ENCODE peak calls at places on chromosome 13, in four cellular contexts. O, J, Y and V are unnamed samples.

GRCh38 chr13:77878186-77878585 is 40.4 kb downstream of the EDNRB start:
- DNase-seq in Y (no peak), O (no peak), J (no peak), V (no peak)

GRCh38 chr13:49690133-49690989 is 925 bp downstream of the EBPL start:
- DNase-seq in J (no peak), O (peak), Y (peak), V (peak)

GRCh38 chr13:44818428-44818827 is 170.8 kb downstream of the NUFIP1 start:
- DNase-seq in J (no peak), Y (peak), O (no peak), V (peak)

GRCh38 chr13:25659091-25659502 is 287.3 kb downstream of the ATP8A2 start:
- DNase-seq in Y (no peak), O (no peak), J (no peak), V (peak)

GRCh38 chr13:80473695-80474094 is 132.8 kb upstream of the SPRY2 start:
- DNase-seq in Y (peak), O (no peak), J (no peak), V (no peak)

GRCh38 chr13:27481766-27482165 is 31.4 kb upstream of the MTIF3 start:
- DNase-seq in Y (peak), J (no peak), O (peak), V (peak)

GRCh38 chr13:26558074-26558805 is 757 bp downstream of the WASF3 start:
- DNase-seq in J (no peak), O (no peak), Y (no peak), V (peak)

GRCh38 chr13:100913143-100913542 is 238.5 kb upstream of the TMTC4 start:
- DNase-seq in Y (no peak), O (no peak), J (no peak), V (no peak)

GRCh38 chr13:36862002-36862706 is 43.1 kb downstream of the RFXAP start:
- DNase-seq in O (no peak), Y (no peak), J (no peak), V (no peak)

GRCh38 chr13:30396434-30397075 is 25.7 kb upstream of the UBE2L5 start:
- DNase-seq in O (no peak), Y (no peak), J (no peak), V (no peak)

GRCh38 chr13:103246581-103247200 is 180.5 kb upstream of the SLC10A2 start:
- DNase-seq in Y (no peak), O (no peak), J (no peak), V (no peak)

GRCh38 chr13:99892189-99892588 is 79.4 kb downstream of the ZIC5 start:
- DNase-seq in J (no peak), Y (no peak), O (no peak), V (no peak)

GRCh38 chr13:44930907-44931676 is 58.2 kb downstream of the NUFIP1 start:
- DNase-seq in Y (no peak), J (no peak), O (no peak), V (no peak)

GRCh38 chr13:44906758-44907157 is 82.5 kb downstream of the NUFIP1 start:
- DNase-seq in Y (no peak), O (no peak), J (no peak), V (no peak)

GRCh38 chr13:46386996-46387851 is at the start of gene RUBCNL:
- DNase-seq in Y (no peak), O (peak), J (no peak), V (peak)

GRCh38 chr13:38166121-38166520 is 183.5 kb upstream of the UFM1 start:
- DNase-seq in Y (no peak), J (no peak), O (no peak), V (no peak)

GRCh38 chr13:72853000-72853399 is 71.1 kb downstream of the PIBF1 start:
- DNase-seq in O (no peak), J (no peak), Y (no peak), V (no peak)

GRCh38 chr13:57624565-57625435 is 6.7 kb upstream of the PCDH17 start:
- DNase-seq in O (peak), Y (peak), J (no peak), V (peak)

GRCh38 chr13:21465710-21466160 is 6.6 kb upstream of the ZDHHC20 start:
- DNase-seq in O (no peak), Y (peak), J (no peak), V (no peak)

GRCh38 chr13:79767126-79767525 is 286.2 kb downstream of the NDFIP2 start:
- DNase-seq in O (no peak), J (no peak), Y (no peak), V (no peak)

GRCh38 chr13:40982772-40983171 is 36.3 kb downstream of the ELF1 start:
- DNase-seq in J (peak), Y (no peak), O (no peak), V (peak)

GRCh38 chr13:29924951-29925350 is 74.5 kb upstream of the UBL3 start:
- DNase-seq in J (no peak), Y (no peak), O (no peak), V (no peak)

GRCh38 chr13:37540228-37540627 is 58.3 kb downstream of the POSTN start:
- DNase-seq in J (no peak), Y (no peak), O (no peak), V (no peak)

GRCh38 chr13:33639640-33640080 is 178.3 kb upstream of the RFC3 start:
- DNase-seq in J (peak), O (no peak), Y (peak), V (no peak)

GRCh38 chr13:33110713-33111413 is 94.6 kb downstream of the KL start:
- DNase-seq in Y (no peak), O (no peak), J (no peak), V (no peak)

GRCh38 chr13:38575427-38575826 is 111.5 kb upstream of the FREM2 start:
- DNase-seq in Y (no peak), O (no peak), J (no peak), V (no peak)

GRCh38 chr13:40077396-40078027 is 422.1 kb downstream of the COG6 start:
- DNase-seq in O (no peak), Y (no peak), J (no peak), V (no peak)

GRCh38 chr13:91291078-91291477 is 56.4 kb upstream of the MIR17HG start:
- DNase-seq in O (no peak), J (no peak), Y (no peak), V (no peak)

GRCh38 chr13:110070511-110071120 is 236.3 kb downstream of the COL4A1 start:
- DNase-seq in O (no peak), J (no peak), Y (no peak), V (no peak)

GRCh38 chr13:93217701-93218100 is 8.9 kb upstream of the GPC6 start:
- DNase-seq in Y (peak), J (no peak), O (peak), V (no peak)

GRCh38 chr13:62040806-62041205 is 625.2 kb upstream of the PCDH20 start:
- DNase-seq in J (no peak), Y (no peak), O (no peak), V (no peak)

GRCh38 chr13:73223372-73223781 is 164.6 kb downstream of the KLF5 start:
- DNase-seq in J (peak), O (no peak), Y (no peak), V (no peak)

DNA sequence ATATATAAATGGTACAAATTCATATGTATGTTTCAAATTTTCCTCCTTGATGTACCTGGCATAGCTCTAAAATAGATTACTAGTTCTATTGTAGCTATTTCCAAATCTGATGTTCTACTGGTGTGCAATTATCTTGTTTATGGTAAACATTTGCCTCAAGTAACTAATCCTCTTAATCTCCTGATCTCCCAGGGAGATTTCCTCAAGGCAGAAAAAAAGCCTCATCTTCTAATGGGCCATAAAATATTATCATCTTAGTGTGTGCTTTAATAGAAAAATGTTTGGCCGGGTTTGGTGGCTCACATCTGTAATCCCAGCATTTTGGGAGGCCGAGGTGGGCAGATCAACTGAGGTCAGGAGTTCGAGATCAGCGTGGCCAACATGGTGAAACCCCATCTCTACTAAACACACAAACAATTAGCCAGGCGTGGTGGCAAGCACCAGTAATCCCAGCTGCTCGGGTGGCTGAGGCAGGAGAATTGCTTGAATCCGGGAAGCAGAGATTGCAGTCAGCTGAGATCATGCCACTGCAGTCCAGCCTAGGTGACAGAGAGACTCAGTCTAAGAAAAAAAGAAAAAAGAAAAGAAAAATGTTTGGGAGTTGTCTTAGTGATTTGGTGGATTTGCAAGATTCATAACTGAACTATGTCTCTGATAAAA is 498.9 kb upstream of the SLITRK5 start:
- DNase-seq in O (no peak), Y (no peak), J (no peak), V (no peak)
- TF ChIP-seq FOXM1 in O (no peak), Y (no peak), J (no peak), V (no peak)

GRCh38 chr13:94481966-94482365 is 2.5 kb upstream of the DCT start:
- DNase-seq in O (no peak), Y (peak), J (no peak), V (no peak)

GRCh38 chr13:94479559-94480095 is at the start of gene DCT:
- DNase-seq in J (no peak), Y (no peak), O (no peak), V (no peak)

GRCh38 chr13:94478913-94479312 is 569 bp downstream of the DCT start:
- DNase-seq in J (no peak), O (no peak), Y (no peak), V (no peak)

GRCh38 chr13:94480672-94481145 is 1.2 kb upstream of the DCT start:
- DNase-seq in J (no peak), Y (no peak), O (no peak), V (no peak)

GRCh38 chr13:94483970-94484369 is 4.5 kb upstream of the DCT start:
- DNase-seq in Y (no peak), J (no peak), O (no peak), V (no peak)
- TF ChIP-seq FOXK2 in Y (no peak), J (no peak), O (no peak), V (no peak)

GRCh38 chr13:113537205-113537604 is 46.7 kb upstream of the DCUN1D2 start:
- DNase-seq in Y (no peak), O (no peak), J (no peak), V (no peak)

GRCh38 chr13:113539176-113539575 is 45.4 kb upstream of the TFDP1 start:
- DNase-seq in J (no peak), Y (no peak), O (no peak), V (no peak)

GRCh38 chr13:113537909-113538688 is 46.5 kb upstream of the TFDP1 start:
- DNase-seq in O (no peak), Y (no peak), J (no peak), V (no peak)

GRCh38 chr13:113539822-113540221 is 44.7 kb upstream of the TFDP1 start:
- DNase-seq in O (no peak), J (no peak), Y (no peak), V (no peak)

GRCh38 chr13:113538689-113539058 is 45.9 kb upstream of the TFDP1 start:
- DNase-seq in J (no peak), Y (no peak), O (no peak), V (no peak)
- TF ChIP-seq TARDBP in J (no peak), Y (no peak), O (no peak), V (no peak)

DNA sequence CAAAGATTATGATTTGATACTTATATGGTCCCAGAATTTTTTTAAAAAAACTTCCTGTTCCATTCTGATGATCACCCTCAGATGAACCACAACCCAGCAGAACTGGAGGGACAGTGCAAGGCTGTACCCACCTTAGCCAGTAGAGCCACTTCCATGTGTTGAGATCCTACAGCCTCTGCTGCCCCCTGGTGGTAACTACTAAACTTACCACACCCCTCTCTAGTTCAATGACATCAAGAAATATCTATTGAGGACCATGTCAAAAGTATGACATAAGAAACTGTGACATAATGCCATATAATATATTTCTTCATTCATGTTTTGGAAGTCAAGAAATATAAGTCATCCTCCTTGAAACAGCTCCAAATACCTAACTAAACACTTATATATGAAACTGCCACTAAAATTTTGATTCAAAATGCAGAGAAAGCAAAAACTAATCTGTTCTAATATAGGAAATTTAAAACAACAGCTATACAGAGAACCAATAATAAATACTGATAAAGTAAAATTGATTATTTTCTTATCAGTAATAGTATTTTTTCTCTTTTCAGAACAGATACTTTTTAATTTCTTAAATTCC is 412.6 kb downstream of the KCTD12 start:
- DNase-seq in J (peak), O (peak), Y (peak), V (peak)
- TF ChIP-seq FOXM1 in J (peak), O (no peak), Y (no peak), V (no peak)

DNA sequence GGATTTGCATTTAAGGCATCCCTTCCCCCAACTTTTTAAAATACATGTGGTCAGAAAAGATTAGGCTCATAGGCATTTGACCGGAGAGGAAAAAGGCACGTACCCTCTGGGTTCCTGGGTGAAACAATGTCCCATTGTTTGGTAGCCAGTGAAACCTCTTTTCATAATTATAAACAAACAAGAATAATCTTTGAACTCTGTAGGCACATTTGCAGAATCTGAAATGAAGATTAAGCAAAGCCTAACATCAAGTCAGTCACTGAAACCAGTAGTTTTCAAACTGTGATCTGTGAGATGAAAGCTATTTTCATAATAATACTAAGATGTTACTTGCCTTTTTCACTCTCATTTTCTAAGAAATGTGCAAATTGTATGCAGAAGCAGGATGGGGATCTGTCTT is 105.3 kb downstream of the WDFY2 start:
- DNase-seq in Y (peak), O (no peak), J (no peak), V (no peak)
- TF ChIP-seq FOXK2 in Y (no peak), O (no peak), J (no peak), V (no peak)